ENCODE peak calls at places on chromosomes 2 and 18, in six cellular contexts. J is CMK; N is right lobe of liver; D is pancreas; X is effector CD8-positive, alpha-beta T cell; A is CD4-positive, alpha-beta T cell. K is an unnamed sample.

GRCh38 chr18:79459946-79460345 is 64.2 kb downstream of the NFATC1 start:
- DNase-seq in J (no peak), N (no peak), D (no peak), X (no peak), A (no peak), K (no peak)

GRCh38 chr2:96541326-96541725 is 4.8 kb downstream of the ARID5A start:
- DNase-seq in J (no peak), N (no peak), D (no peak), X (no peak), A (no peak), K (no peak)

GRCh38 chr2:125073440-125073839 is 1048.4 kb downstream of the CNTNAP5 start:
- DNase-seq in J (no peak), N (no peak), D (no peak), X (no peak), A (no peak), K (no peak)

GRCh38 chr2:227480528-227480927 is 8.6 kb downstream of the AGFG1 start:
- DNase-seq in J (no peak), N (no peak), D (no peak), X (no peak), A (no peak), K (no peak)

GRCh38 chr18:79599503-79599931 is 80.1 kb upstream of the CTDP1 start:
- DNase-seq in J (no peak), N (peak), D (no peak), X (no peak), A (no peak), K (no peak)

GRCh38 chr2:24456610-24457556 is 34.2 kb upstream of the NCOA1 start:
- DNase-seq in J (no peak), N (no peak), D (no peak), X (no peak), A (no peak), K (peak)

GRCh38 chr2:154952346-154953010 is 254.0 kb downstream of the KCNJ3 start:
- DNase-seq in J (no peak), N (no peak), D (no peak), X (no peak), A (no peak), K (no peak)

GRCh38 chr2:106020032-106020431 is 174.1 kb downstream of the UXS1 start:
- DNase-seq in J (no peak), N (no peak), D (no peak), X (no peak), A (no peak), K (no peak)

GRCh38 chr18:55100817-55101457 is 141.7 kb upstream of the CCDC68 start:
- DNase-seq in J (no peak), N (no peak), D (no peak), X (no peak), A (no peak), K (no peak)

GRCh38 chr2:233371608-233372007 is 17.3 kb downstream of the DGKD start:
- DNase-seq in J (no peak), N (no peak), D (no peak), X (no peak), A (no peak), K (no peak)

GRCh38 chr18:58287626-58288289 is 243.7 kb downstream of the NEDD4L start:
- DNase-seq in J (no peak), N (peak), D (no peak), X (no peak), A (no peak), K (no peak)

GRCh38 chr18:71252351-71252862 is 963.6 kb downstream of the SOCS6 start:
- DNase-seq in J (peak), N (no peak), D (no peak), X (no peak), A (no peak), K (no peak)

GRCh38 chr2:195307751-195308150 is 349.3 kb upstream of the SLC39A10 start:
- DNase-seq in J (no peak), N (no peak), D (no peak), X (no peak), A (no peak), K (no peak)

GRCh38 chr2:36650031-36650430 is 46.5 kb upstream of the VIT start:
- DNase-seq in J (no peak), N (no peak), D (no peak), X (no peak), A (no peak), K (no peak)

GRCh38 chr2:157404363-157404762 is 39.5 kb downstream of the CYTIP start:
- DNase-seq in J (no peak), N (no peak), D (no peak), X (peak), A (peak), K (no peak)

GRCh38 chr2:25165992-25166618 is 2.3 kb downstream of the POMC start:
- DNase-seq in J (no peak), N (no peak), D (peak), X (no peak), A (peak), K (no peak)

GRCh38 chr2:73868204-73868978 is 24.4 kb upstream of the ACTG2 start:
- DNase-seq in J (no peak), N (no peak), D (no peak), X (no peak), A (no peak), K (no peak)

GRCh38 chr2:218145124-218145523 is 19.3 kb downstream of the CXCR2 start:
- DNase-seq in J (no peak), N (no peak), D (no peak), X (no peak), A (no peak), K (no peak)

GRCh38 chr18:33983126-33983525 is 241.6 kb downstream of the NOL4 start:
- DNase-seq in J (no peak), N (no peak), D (no peak), X (no peak), A (no peak), K (no peak)

K was measured in occipital lobe.